ENCODE peak calls at places on chromosomes 5 and 9, in six cellular contexts. X, Z, G, W, J and C are unnamed samples.

GRCh38 chr9:1051286-1052118 is 1.3 kb downstream of the DMRT2 start:
- DNase-seq in W (no peak), J (no peak), Z (peak), X (peak), G (no peak), C (no peak)

GRCh38 chr9:130106860-130107848 is 53.4 kb downstream of the GPR107 start:
- DNase-seq in G (peak), W (no peak), X (peak), J (peak), Z (peak), C (peak)

GRCh38 chr5:80905405-80905804 is 54.8 kb upstream of the RASGRF2 start:
- DNase-seq in X (no peak), Z (no peak), W (no peak), J (no peak), G (no peak), C (no peak)

GRCh38 chr5:41507501-41507900 is 2.9 kb downstream of the PLCXD3 start:
- DNase-seq in Z (no peak), J (no peak), W (no peak), X (no peak), G (no peak), C (no peak)

GRCh38 chr5:74266836-74267235 is 373.7 kb downstream of the ENC1 start:
- DNase-seq in Z (no peak), G (no peak), X (no peak), J (no peak), W (no peak), C (no peak)

GRCh38 chr5:117054808-117055398 is 480.3 kb upstream of the SEMA6A start:
- DNase-seq in G (no peak), J (no peak), Z (no peak), W (no peak), X (no peak), C (no peak)

GRCh38 chr9:122822056-122822455 is 6.3 kb downstream of the PDCL start:
- DNase-seq in X (no peak), J (no peak), G (no peak), Z (no peak), W (no peak), C (no peak)

GRCh38 chr9:78074385-78075291 is 43.0 kb upstream of the GNAQ start:
- DNase-seq in J (no peak), G (no peak), W (no peak), X (no peak), Z (no peak), C (no peak)

GRCh38 chr9:134709512-134710270 is 68.1 kb downstream of the COL5A1 start:
- DNase-seq in W (no peak), X (no peak), G (no peak), J (no peak), Z (no peak), C (peak)

GRCh38 chr5:11459716-11460115 is 444.5 kb downstream of the CTNND2 start:
- DNase-seq in J (no peak), W (no peak), G (no peak), X (no peak), Z (no peak), C (no peak)

GRCh38 chr5:59621477-59621876 is 272.0 kb downstream of the PDE4D start:
- DNase-seq in X (no peak), J (no peak), Z (no peak), G (no peak), W (no peak), C (no peak)

GRCh38 chr9:3868012-3868411 is 342.2 kb upstream of the RFX3 start:
- DNase-seq in J (no peak), W (no peak), X (no peak), Z (no peak), G (no peak), C (peak)

GRCh38 chr5:123105882-123106281 is 16.8 kb downstream of the PRDM6 start:
- DNase-seq in Z (peak), X (no peak), W (no peak), J (no peak), G (no peak), C (no peak)

GRCh38 chr5:59768204-59769040 is 125.1 kb downstream of the PDE4D start:
- DNase-seq in W (no peak), X (no peak), G (peak), Z (peak), J (no peak), C (peak)

GRCh38 chr5:61277190-61277589 is 54.9 kb upstream of the ZSWIM6 start:
- DNase-seq in X (no peak), W (no peak), G (peak), Z (no peak), J (no peak), C (peak)

GRCh38 chr5:132766020-132766805 is 10.8 kb downstream of the SEPTIN8 start:
- DNase-seq in X (no peak), J (no peak), W (no peak), G (no peak), Z (no peak), C (no peak)

GRCh38 chr9:127193483-127193882 is 71.0 kb upstream of the ANGPTL2 start:
- DNase-seq in J (no peak), Z (no peak), X (no peak), W (no peak), G (no peak), C (no peak)

GRCh38 chr9:16579872-16580432 is 290.5 kb downstream of the BNC2 start:
- DNase-seq in Z (no peak), J (no peak), G (no peak), X (no peak), W (no peak), C (no peak)

GRCh38 chr5:171957591-171958251 is 48.7 kb downstream of the FBXW11 start:
- DNase-seq in X (no peak), J (no peak), Z (no peak), G (peak), W (peak), C (no peak)

GRCh38 chr5:75685141-75685540 is 32.1 kb downstream of the POC5 start:
- DNase-seq in W (no peak), G (no peak), Z (no peak), X (no peak), J (no peak), C (no peak)

GRCh38 chr9:104386425-104387069 is 117.5 kb upstream of the OR13F1 start:
- DNase-seq in X (peak), J (peak), G (peak), Z (peak), W (no peak), C (peak)

GRCh38 chr9:17509151-17509550 is 69.7 kb upstream of the SH3GL2 start:
- DNase-seq in J (no peak), G (no peak), Z (no peak), X (no peak), W (no peak), C (no peak)

GRCh38 chr5:57696906-57697590 is 214.4 kb upstream of the ACTBL2 start:
- DNase-seq in J (peak), G (no peak), X (no peak), W (no peak), Z (no peak), C (peak)

GRCh38 chr9:105063665-105064247 is 135.8 kb upstream of the ABCA1 start:
- DNase-seq in W (no peak), Z (no peak), J (no peak), X (no peak), G (peak), C (peak)

GRCh38 chr5:140181002-140181483 is 6.1 kb downstream of the CYSTM1 start:
- DNase-seq in G (peak), X (no peak), J (no peak), Z (no peak), W (peak), C (no peak)

GRCh38 chr5:57626703-57627102 is 144.1 kb upstream of the ACTBL2 start:
- DNase-seq in G (no peak), W (no peak), J (no peak), Z (no peak), X (no peak), C (no peak)

GRCh38 chr5:174348582-174348981 is 303.1 kb downstream of the NSG2 start:
- DNase-seq in W (no peak), J (no peak), X (no peak), G (no peak), Z (no peak), C (peak)
- TF ChIP-seq BHLHE40 in W (no peak), J (no peak), X (no peak), G (no peak), Z (no peak), C (no peak)

GRCh38 chr5:158809310-158809709 is 290.4 kb downstream of the EBF1 start:
- DNase-seq in X (no peak), G (no peak), J (no peak), W (no peak), Z (no peak), C (no peak)
- TF ChIP-seq BHLHE40 in X (no peak), G (no peak), J (no peak), W (no peak), Z (no peak), C (no peak)

GRCh38 chr9:93827545-93828330 is 127.4 kb downstream of the BARX1 start:
- DNase-seq in Z (peak), J (peak), W (no peak), X (peak), G (peak), C (peak)

GRCh38 chr9:93824386-93825294 is 130.5 kb downstream of the BARX1 start:
- DNase-seq in X (no peak), J (peak), Z (peak), W (no peak), G (no peak), C (no peak)

GRCh38 chr9:93826905-93827544 is 128.1 kb downstream of the BARX1 start:
- DNase-seq in W (no peak), Z (no peak), J (peak), X (no peak), G (no peak), C (no peak)

GRCh38 chr9:93825348-93826115 is 129.6 kb downstream of the BARX1 start:
- DNase-seq in J (peak), G (no peak), Z (peak), W (no peak), X (no peak), C (no peak)

DNA sequence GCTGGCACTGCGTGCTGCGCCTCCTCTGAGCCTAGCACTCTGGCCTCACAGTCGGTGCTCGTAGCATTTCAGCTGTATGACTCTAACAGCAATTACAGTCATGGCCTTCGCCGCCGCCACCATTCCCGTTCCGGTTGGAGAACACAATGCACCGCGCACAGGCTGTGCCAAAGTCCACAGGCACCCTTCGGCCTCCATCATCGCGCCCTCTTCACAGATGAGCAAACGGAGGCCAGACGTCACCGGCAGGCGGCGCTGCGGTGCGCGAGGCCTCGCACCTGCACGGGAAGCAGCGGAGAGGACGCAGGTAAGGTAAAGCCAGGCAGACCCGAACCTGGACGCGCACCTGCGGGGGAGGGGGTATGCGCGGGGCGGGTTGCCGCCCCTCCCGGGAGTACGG is 128.9 kb downstream of the BARX1 start:
- DNase-seq in J (no peak), X (no peak), Z (peak), G (no peak), W (no peak), C (no peak)
- TF ChIP-seq BHLHE40 in J (no peak), X (no peak), Z (no peak), G (no peak), W (no peak), C (no peak)

GRCh38 chr5:96413028-96413427 is 20.0 kb downstream of the PCSK1 start:
- DNase-seq in G (no peak), X (no peak), W (no peak), J (no peak), Z (no peak), C (no peak)
- TF ChIP-seq BHLHE40 in G (no peak), X (no peak), W (no peak), J (no peak), Z (no peak), C (no peak)